ENCODE peak calls at places on chromosomes 12 and 14, in seven cellular contexts. F is activated gamma-delta T cell treated with anti-CD3 and anti-CD28 coated beads, Interleukin-2, amount 50 U/mL, for 16 hours; O is NCI-H2081 treated with DMSO at 0.1 percent for 48 hours; B is epithelial cell of proximal tubule; A is cardiac fibroblast; H is NCI-H446; E is dorsolateral prefrontal cortex. C is an unnamed sample.

GRCh38 chr14:47675489-47676300 is at the start of gene MDGA2:
- DNase-seq in F (no peak), O (no peak), B (no peak), A (no peak), H (no peak), E (peak; percentile 24), C (no peak)

GRCh38 chr12:46920503-46920902 is 94.7 kb upstream of the SLC38A4 start:
- DNase-seq in F (no peak), O (no peak), B (no peak), A (no peak), H (no peak), E (no peak), C (no peak)

GRCh38 chr12:127205781-127206535 is 1061.0 kb upstream of the TMEM132C start:
- DNase-seq in F (no peak), O (no peak), B (peak; percentile 62), A (no peak), H (no peak), E (no peak), C (no peak)

GRCh38 chr14:32709072-32709471 is 229.6 kb upstream of the NPAS3 start:
- DNase-seq in F (no peak), O (no peak), B (peak; percentile 86), A (peak; percentile 93), H (no peak), E (no peak), C (no peak)

GRCh38 chr14:54440037-54440436 is 1.1 kb downstream of the CNIH1 start:
- DNase-seq in F (no peak), O (no peak), B (no peak), A (peak; percentile 59), H (no peak), E (no peak), C (no peak)

GRCh38 chr14:88616697-88617096 is 53.9 kb downstream of the ZC3H14 start:
- DNase-seq in F (no peak), O (no peak), B (no peak), A (no peak), H (no peak), E (no peak), C (no peak)

GRCh38 chr12:47870175-47870781 is 34.5 kb downstream of the VDR start:
- DNase-seq in F (no peak), O (no peak), B (no peak), A (peak; percentile 59), H (no peak), E (no peak), C (no peak)

GRCh38 chr14:61608245-61609142 is 86.8 kb upstream of the HIF1A start:
- DNase-seq in F (no peak), O (peak; percentile 83), B (no peak), A (peak; percentile 73), H (peak; percentile 27), E (peak; percentile 73), C (no peak)

GRCh38 chr12:62522984-62523383 is 56.4 kb downstream of the MON2 start:
- DNase-seq in F (no peak), O (no peak), B (no peak), A (peak; percentile 19), H (no peak), E (no peak), C (no peak)

GRCh38 chr14:93045965-93046695 is 69.6 kb downstream of the ITPK1 start:
- DNase-seq in F (no peak), O (no peak), B (no peak), A (peak; percentile 56), H (no peak), E (no peak), C (no peak)

GRCh38 chr14:69050235-69051184 is 71.4 kb upstream of the ACTN1 start:
- DNase-seq in F (no peak), O (no peak), B (no peak), A (peak; percentile 71), H (no peak), E (no peak), C (no peak)

GRCh38 chr14:74737753-74738325 is 24.9 kb downstream of the FCF1 start:
- DNase-seq in F (no peak), O (no peak), B (no peak), A (peak; percentile 15), H (no peak), E (no peak), C (no peak)

GRCh38 chr12:109798691-109799090 is 34.5 kb downstream of the TRPV4 start:
- DNase-seq in F (no peak), O (no peak), B (no peak), A (no peak), H (no peak), E (no peak), C (no peak)

GRCh38 chr14:92408186-92408585 is 85.2 kb downstream of the SLC24A4 start:
- DNase-seq in F (no peak), O (peak; percentile 97), B (no peak), A (peak; percentile 59), H (no peak), E (no peak), C (no peak)